ENCODE peak calls at places on chromosomes 11 and 22, in four cellular contexts. B is neuronal stem cell, G is H9, N is mesenchymal stem cell. F is an unnamed sample.
A peak's percentile ranks its signal among the peaks of the same experiment; 100 is the strongest.

GRCh38 chr22:20531154-20531403 is 23.7 kb downstream of the MED15 start:
- DNase-seq in B (no peak), G (no peak), N (no peak), F (no peak)

GRCh38 chr11:118907749-118908106 is 18.0 kb downstream of the BCL9L start:
- DNase-seq in B (no peak), G (peak; percentile 49), N (no peak), F (no peak)

GRCh38 chr22:24006914-24007214 is 1.6 kb upstream of the GSTT4 start:
- DNase-seq in B (no peak), G (no peak), N (no peak), F (no peak)

GRCh38 chr11:103878646-103879045 is 157.8 kb upstream of the DDI1 start:
- DNase-seq in B (no peak), G (no peak), N (no peak), F (no peak)

GRCh38 chr11:124923296-124923695 is 4.2 kb downstream of the HEPN1 start:
- DNase-seq in B (no peak), G (no peak), N (no peak), F (no peak)

GRCh38 chr11:112459001-112459400 is 198.3 kb upstream of the PLET1 start:
- DNase-seq in B (no peak), G (no peak), N (no peak), F (no peak)

GRCh38 chr11:57301711-57302423 is 22.9 kb downstream of the TNKS1BP1 start:
- DNase-seq in B (no peak), G (no peak), N (no peak), F (no peak)

GRCh38 chr22:25759825-25760231 is 17.8 kb downstream of the MYO18B start:
- DNase-seq in B (no peak), G (no peak), N (peak; percentile 89), F (peak; percentile 90)

GRCh38 chr11:15291885-15292284 is 177.2 kb downstream of the INSC start:
- DNase-seq in B (no peak), G (no peak), N (no peak), F (no peak)

GRCh38 chr11:78327945-78328344 is 89.7 kb downstream of the GAB2 start:
- DNase-seq in B (no peak), G (no peak), N (no peak), F (no peak)
- H2BK120ac ChIP-seq in B (no peak overlapping the region), G (no peak overlapping the region), N (no peak overlapping the region), F (no peak overlapping the region)

DNA sequence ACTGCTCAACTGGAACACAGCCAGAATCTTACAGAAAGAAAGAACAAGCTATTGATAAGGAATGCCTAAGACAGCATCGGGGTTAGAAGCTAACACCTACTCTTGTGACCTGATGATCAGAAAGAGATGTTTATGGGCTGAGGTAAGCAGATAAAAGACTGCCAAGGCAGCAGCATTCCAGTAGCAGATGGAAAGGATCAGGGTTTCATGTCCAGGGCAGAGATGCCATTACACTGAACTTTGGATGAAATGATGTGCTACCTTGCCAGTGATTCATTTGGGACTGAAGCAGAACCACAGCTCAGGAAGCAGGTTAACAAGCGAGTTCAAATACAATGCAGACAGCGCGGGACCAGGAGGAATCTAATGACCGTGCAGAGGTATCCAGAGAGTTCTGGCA is 27.1 kb upstream of the APOA1 start:
- DNase-seq in B (no peak), G (no peak), N (no peak), F (peak; percentile 48)
- H2BK5ac ChIP-seq in B (no peak overlapping the region), G (no peak overlapping the region), N (no peak overlapping the region), F (no peak overlapping the region)

DNA sequence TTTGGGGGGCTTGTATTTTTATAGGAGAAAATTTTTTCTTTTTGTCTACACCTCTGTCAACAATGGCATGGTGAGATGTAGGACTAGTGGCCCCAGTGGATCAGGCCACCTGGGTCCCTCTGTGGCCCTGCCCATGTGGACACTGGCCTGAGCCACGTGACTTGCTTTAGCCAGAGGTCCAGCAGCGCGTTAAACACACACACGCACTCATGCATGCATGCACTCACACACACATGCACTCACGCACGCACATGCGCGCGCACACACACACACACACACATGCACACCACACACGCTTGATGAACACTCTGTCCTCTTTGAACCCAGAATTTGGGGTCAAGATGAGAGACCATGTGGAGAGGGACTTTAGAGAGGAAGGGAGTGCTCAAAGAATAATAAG is 59.4 kb upstream of the NUP50 start:
- DNase-seq in B (no peak), G (no peak), N (no peak), F (no peak)
- H4K91ac ChIP-seq in B (no peak overlapping the region), G (no peak overlapping the region), N (peak overlapping the region; percentile 43), F (peak overlapping the region; percentile 41)

GRCh38 chr22:28560005-28560742 is 119.5 kb downstream of the TTC28 start:
- DNase-seq in B (no peak), G (no peak), N (peak; percentile 81), F (peak; percentile 82)
- H2BK120ac ChIP-seq in B (no peak overlapping the region), G (no peak overlapping the region), N (no peak overlapping the region), F (no peak overlapping the region)

DNA sequence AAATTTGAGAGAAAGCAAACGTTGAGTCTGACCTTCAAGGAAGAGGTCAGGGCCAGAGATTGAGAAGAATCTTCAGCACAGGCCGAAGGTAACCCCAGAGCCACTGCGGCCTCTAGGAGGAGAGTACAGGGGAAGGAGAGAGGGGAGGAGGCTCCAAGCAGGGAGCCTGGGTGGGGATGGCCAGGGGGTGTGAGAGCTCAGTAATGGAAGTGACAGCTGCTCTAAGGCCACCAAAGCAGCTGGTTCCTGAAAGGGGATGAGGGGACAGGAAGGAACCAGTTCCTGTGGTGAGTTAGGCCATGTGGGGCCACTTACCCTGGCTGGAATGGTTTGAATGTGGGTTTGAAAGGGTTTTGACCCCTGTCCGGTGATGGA is 46.1 kb downstream of the PISD start:
- DNase-seq in B (no peak), G (no peak), N (no peak), F (no peak)
- H2BK5ac ChIP-seq in B (no peak overlapping the region), G (no peak overlapping the region), N (no peak overlapping the region), F (no peak overlapping the region)

GRCh38 chr22:39208013-39208680 is 36.6 kb downstream of the PDGFB start:
- DNase-seq in B (no peak), G (peak; percentile 27), N (no peak), F (no peak)
- H4K91ac ChIP-seq in B (no peak overlapping the region), G (peak overlapping the region; percentile 55), N (peak overlapping the region; percentile 5), F (no peak overlapping the region)

GRCh38 chr11:64314805-64315561 is 2.4 kb downstream of the TRMT112 start:
- DNase-seq in B (no peak), G (no peak), N (no peak), F (no peak)

GRCh38 chr11:64317961-64318693 is at the start of gene PRDX5:
- DNase-seq in B (peak; percentile 95), G (peak; percentile 94), N (peak; percentile 97), F (peak; percentile 94)

GRCh38 chr11:64319421-64319761 is 1.5 kb downstream of the PRDX5 start:
- DNase-seq in B (no peak), G (no peak), N (peak; percentile 41), F (no peak)

GRCh38 chr11:64318694-64319420 is 936 bp downstream of the PRDX5 start:
- DNase-seq in B (no peak), G (no peak), N (no peak), F (no peak)

DNA sequence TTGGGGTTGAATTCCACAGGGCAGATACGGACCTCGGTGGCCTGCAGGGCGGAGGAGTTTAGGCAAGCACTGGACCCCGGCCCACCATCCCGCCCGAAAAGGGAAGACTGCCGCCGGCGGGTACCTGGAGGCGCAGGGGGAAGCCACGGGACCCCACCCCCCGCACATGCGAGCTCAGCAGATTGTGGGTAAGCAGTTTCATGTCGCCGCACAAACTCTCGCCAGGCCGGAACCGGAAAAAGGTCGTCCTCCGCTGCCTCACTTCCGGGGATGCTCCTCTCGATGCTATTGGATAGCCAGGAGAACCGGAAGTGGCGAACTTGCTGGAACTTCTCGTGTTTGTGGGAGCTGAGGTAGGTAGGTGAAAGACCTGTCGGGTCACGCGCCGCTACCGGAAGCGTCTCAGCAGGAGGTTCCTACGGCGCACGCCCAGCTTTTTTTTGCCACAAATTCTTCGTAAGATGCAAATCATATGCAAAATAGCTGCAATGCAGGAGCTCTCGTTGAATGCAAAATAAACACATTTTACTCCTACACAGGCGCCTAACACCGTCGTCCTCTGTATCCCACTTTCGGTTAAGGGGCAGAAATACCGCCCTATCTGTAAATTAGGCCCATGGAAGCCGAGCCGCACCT is at the start of gene TRMT112:
- DNase-seq in B (peak; percentile 91), G (peak; percentile 99), N (peak; percentile 99), F (peak; percentile 98)
- H2BK120ac ChIP-seq in B (peak within 1 kb of the TSS; percentile 31), G (no peak within 1 kb of the TSS), N (peak within 1 kb of the TSS; percentile 86), F (peak within 1 kb of the TSS; percentile 76)